ENCODE peak calls at places on chromosomes 1 and 21, in five cellular contexts. C, T, N, G and U are unnamed samples. For H3K9me3 and H3K4me1, the result is how much of the 10 kb centered on the place peaks cover.

GRCh38 chr21:28857720-28858119 is 135.0 kb downstream of the LTN1 start:
- DNase-seq in T (no peak), N (no peak), G (no peak), C (no peak), U (no peak)

GRCh38 chr1:246506440-246506784 is 667 bp downstream of the SMYD3 start:
- DNase-seq in N (no peak), C (no peak), T (no peak), G (peak), U (no peak)

GRCh38 chr1:37958690-37959089 is 11.8 kb upstream of the INPP5B start:
- DNase-seq in G (no peak), T (peak), C (no peak), N (no peak), U (no peak)

GRCh38 chr1:198756470-198756869 is 117.6 kb downstream of the PTPRC start:
- DNase-seq in N (no peak), T (peak), C (no peak), G (no peak), U (no peak)

GRCh38 chr1:100882622-100883186 is 11.9 kb downstream of the EXTL2 start:
- DNase-seq in G (no peak), N (no peak), T (no peak), C (no peak), U (no peak)

GRCh38 chr1:89472886-89473285 is 51.7 kb upstream of the LRRC8B start:
- DNase-seq in N (no peak), T (no peak), C (no peak), G (no peak), U (no peak)

GRCh38 chr1:30384286-30385245 is 338.8 kb downstream of the MATN1 start:
- DNase-seq in C (peak), N (no peak), G (no peak), T (no peak), U (no peak)

GRCh38 chr1:234484218-234484617 is 5.2 kb upstream of the TARBP1 start:
- DNase-seq in N (no peak), G (no peak), C (no peak), T (peak), U (no peak)

GRCh38 chr21:21085206-21085605 is 87.0 kb downstream of the NCAM2 start:
- DNase-seq in C (no peak), T (no peak), N (no peak), G (no peak), U (no peak)

GRCh38 chr1:18926315-18927081 is 24.1 kb upstream of the ALDH4A1 start:
- DNase-seq in C (peak), G (no peak), T (peak), N (peak), U (peak)

GRCh38 chr1:245996806-245997205 is 510.3 kb downstream of the SMYD3 start:
- DNase-seq in C (no peak), G (no peak), T (no peak), N (no peak), U (no peak)

GRCh38 chr1:155976913-155977606 is 1.3 kb downstream of the ARHGEF2 start:
- DNase-seq in C (no peak), N (no peak), G (no peak), T (no peak), U (no peak)

GRCh38 chr1:940121-941026 is 16.7 kb downstream of the SAMD11 start:
- DNase-seq in T (peak), C (peak), G (peak), N (peak), U (peak)

DNA sequence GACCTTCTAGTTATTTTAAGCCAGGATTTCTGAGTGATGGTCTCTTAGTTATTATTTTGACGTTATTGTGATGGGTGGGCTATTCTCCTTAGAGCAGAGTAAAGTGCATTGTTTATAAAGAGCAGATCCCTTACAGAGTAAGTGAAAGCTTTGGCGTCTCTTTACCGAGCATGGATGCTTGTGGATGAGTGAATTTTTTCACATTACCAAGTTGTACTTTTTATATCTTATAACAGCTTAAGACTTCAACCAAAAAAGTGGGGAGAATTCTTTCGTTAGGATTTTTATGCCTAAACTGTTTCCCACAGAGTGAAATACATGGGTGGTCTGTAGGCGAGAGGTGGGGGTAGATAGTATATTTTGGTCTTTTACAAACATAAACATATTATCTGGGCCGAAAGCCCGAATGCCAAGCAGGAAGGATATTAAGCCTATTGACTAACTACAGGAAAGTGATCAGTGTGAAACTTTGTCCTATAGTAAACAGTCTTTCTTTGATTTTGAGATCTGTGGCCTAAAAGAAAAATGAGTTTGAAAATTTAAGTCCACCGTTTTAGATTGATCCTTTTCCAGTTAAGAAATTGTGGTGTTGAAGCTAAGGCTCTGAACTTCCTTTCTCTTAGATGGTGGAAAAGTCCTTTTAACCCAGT is 279.0 kb upstream of the C1orf105 start:
- DNase-seq in C (no peak), G (no peak), N (no peak), T (no peak), U (no peak)
- H3K4me3 ChIP-seq in C (peak), G (no peak), N (peak), T (peak), U (peak)

DNA sequence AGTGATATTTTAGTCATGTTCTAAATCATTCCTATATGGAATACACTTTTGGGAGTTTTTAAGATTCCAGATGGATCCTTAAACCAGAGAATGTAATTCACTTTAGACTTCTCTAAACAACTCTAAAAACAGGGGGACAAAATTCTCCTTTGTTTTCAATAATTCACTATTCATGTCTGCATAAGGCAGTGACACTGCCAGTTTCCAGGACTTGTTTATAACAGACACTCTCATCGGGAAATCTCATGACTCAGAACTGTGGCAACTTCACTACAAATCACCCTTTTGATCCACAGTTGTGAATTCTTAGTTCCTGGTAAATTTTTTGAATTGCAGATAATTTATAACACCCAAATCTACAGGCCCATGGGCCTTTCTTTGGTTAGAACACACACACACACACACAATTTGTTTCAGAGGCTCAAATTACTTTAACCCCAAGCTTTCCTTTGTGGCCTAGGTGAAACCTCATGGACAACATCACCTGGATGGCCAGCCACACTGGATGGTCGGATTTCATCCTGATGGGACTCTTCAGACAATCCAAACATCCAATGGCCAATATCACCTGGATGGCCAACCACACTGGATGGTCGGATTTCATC is at the start of gene OR2T4:
- DNase-seq in C (no peak), T (no peak), N (no peak), G (no peak), U (no peak)
- H3K9me3 ChIP-seq in C (under half), T (under half), N (under half), G (under half), U (under half)

GRCh38 chr1:248844526-248844925 is 6.5 kb downstream of the ZNF672 start:
- DNase-seq in N (no peak), G (no peak), T (no peak), C (no peak), U (no peak)

GRCh38 chr1:248843687-248844086 is 5.7 kb downstream of the ZNF672 start:
- DNase-seq in G (no peak), C (no peak), T (no peak), N (no peak), U (no peak)

GRCh38 chr1:248842781-248843331 is 4.8 kb downstream of the ZNF672 start:
- DNase-seq in C (no peak), N (no peak), G (no peak), T (no peak), U (no peak)

GRCh38 chr1:248840946-248841345 is 2.9 kb downstream of the ZNF672 start:
- DNase-seq in N (no peak), G (no peak), T (no peak), C (no peak), U (no peak)

DNA sequence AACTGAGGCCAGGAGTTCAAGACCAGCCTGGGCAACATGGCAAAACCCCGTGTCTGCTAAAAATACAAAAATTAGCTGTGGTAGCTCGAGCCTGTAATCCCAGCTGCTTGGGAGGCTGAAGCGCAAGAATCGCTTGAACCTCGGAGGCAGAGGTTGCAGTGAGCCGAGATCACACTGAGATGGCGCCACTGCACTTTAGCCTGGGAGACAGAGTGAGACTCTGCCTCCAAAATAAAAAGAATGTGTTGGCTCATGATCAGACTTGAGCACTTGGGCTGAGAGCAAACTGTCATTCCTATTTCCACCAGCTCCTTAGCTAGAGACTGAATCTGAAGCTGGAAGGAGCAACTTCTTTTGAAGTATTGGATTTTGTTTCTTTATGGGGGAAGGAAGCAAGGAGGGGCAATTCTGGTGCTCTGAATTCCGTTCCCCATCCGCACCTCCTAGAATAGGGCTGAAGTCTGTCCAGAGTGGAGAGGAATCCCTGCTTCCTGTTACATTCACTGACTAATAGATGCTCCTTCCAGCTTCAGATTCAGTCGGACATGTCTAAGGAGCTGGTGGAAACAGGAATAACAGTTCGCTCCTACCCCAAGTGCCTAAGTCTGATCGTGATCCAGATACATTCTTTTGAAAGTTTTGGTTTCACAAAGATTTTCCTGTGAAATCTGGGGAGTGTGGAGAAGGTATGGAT is 3.8 kb downstream of the ZNF672 start:
- DNase-seq in T (peak), G (peak), N (peak), C (no peak), U (no peak)
- H3K4me1 ChIP-seq in T (under half), G (under half), N (under half), C (under half), U (half or more)

GRCh38 chr1:63773815-63774616 is at the start of gene ROR1:
- DNase-seq in G (peak), N (peak), C (peak), T (peak), U (peak)

GRCh38 chr1:63775418-63776127 is 1.8 kb downstream of the ROR1 start:
- DNase-seq in T (peak), C (no peak), N (no peak), G (no peak), U (no peak)

GRCh38 chr1:63772876-63773275 is 941 bp upstream of the ROR1 start:
- DNase-seq in G (no peak), N (no peak), T (no peak), C (no peak), U (no peak)

GRCh38 chr1:63773496-63773814 is 362 bp upstream of the ROR1 start:
- DNase-seq in N (no peak), G (no peak), T (no peak), C (no peak), U (no peak)

DNA sequence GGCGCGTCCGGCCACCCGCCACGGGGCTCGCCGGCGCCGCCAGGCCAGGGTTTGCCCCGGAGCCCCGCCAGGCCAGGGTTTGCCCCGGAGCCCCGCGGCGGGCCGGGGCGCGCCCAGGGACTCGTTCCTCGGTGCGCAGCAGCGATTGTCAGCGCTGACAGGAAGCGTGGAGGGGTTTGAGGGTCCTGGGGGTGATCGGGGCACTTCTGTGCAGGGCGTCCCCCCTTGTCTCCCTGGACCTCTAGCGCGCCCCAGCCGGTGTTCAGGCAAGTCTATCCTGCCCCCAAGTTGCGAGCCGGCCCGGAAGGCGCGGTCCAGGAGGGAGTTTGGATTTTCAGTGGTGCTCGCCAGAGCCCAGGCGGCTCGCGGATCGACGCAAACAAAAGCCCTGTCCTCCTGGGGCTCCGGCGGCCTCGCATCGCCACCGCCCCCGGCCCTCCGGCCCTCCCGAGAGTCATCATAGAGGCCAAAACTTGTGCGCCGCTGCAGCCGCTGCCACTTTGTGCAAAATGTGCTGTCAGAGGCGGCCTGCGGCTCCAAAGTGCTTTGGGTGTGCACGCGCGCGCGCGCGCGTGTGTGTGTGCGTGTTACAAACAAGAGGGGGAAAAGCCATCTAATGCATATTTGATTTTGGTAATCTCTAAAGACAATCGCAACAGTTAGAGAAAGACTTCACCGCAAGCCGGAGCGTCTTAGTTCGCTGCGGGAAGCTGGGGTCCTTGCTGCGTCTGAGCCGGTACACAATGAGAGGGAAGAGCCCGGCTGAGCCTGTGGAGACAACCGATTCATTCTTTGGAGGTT is 1.0 kb downstream of the ROR1 start:
- DNase-seq in G (peak), C (peak), T (peak), N (peak), U (no peak)
- H3K4me3 ChIP-seq in G (peak), C (peak), T (peak), N (peak), U (peak)

DNA sequence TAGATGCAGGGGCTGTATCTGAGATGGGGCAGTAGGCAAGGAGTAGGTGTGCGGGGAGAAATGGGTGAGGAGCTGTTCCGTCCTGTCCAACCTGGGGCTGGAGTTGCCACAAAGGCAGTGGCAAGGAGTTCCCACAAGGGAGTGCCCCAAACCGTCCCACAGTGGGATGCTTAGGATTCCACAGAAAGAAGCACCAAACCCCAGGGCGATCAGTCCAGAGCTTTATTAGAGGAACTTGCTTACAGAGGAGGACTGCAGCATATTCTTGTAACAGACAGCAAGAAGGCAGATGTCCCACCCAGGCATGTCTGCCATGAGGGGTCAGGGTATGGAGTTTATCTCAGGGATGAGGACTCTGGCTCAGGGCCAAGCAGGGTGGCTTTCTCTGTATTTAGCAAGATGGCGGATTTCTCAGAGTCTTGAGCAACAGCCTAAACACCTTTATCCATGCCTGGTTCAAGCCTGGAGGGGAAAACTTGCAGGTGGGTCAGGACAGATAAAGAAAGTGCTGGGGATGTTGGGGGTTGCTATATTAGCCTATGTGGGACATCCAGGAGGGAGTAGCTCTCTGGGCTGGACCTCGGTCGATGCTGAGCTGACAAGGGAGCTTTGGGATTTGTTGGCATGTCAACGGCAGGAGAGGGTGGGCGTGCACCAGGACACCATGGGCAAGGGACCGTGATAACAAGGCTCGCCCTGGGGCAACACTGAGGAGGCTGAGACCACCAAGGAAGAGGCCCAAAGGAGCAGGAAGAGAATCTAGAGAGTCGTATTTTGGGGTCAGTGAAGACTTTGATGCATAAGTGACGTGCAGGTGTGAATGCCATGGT is 32.8 kb downstream of the OBSCN start:
- DNase-seq in C (no peak), N (no peak), G (no peak), T (no peak), U (no peak)
- H3K9me3 ChIP-seq in C (under half), N (under half), G (under half), T (under half), U (under half)

GRCh38 chr1:8649027-8649426 is 168.4 kb downstream of the RERE start:
- DNase-seq in T (no peak), G (no peak), N (no peak), C (no peak), U (no peak)
- H3K4me1 ChIP-seq in T (under half), G (under half), N (under half), C (under half), U (under half)